ENCODE peak calls at places on chromosomes 3 and 15, in nine cellular contexts. J is C1 segment of cervical spinal cord; S is psoas muscle; U is substantia nigra; B is WTC11; N is ELR; O is HFF-Myc; W is activated naive CD8-positive, alpha-beta T cell treated with anti-CD3 and anti-CD28 coated beads, Interleukin-2, amount 10 ng/mL, durations not matched to agents 7 days and 5 days; Q is GM13977. H is an unnamed sample.

GRCh38 chr3:197031315-197032285 is 2.0 kb upstream of the MELTF start:
- DNase-seq in J (no peak), S (peak), U (no peak), B (no peak), N (peak), O (peak), W (no peak), Q (peak), H (peak)

GRCh38 chr3:123085293-123085949 is 18.6 kb downstream of the PDIA5 start:
- DNase-seq in J (no peak), S (no peak), U (no peak), B (no peak), N (no peak), O (no peak), W (no peak), Q (no peak), H (no peak)

GRCh38 chr3:13261908-13262307 is 158.2 kb downstream of the NUP210 start:
- DNase-seq in J (no peak), S (no peak), U (no peak), B (no peak), N (no peak), O (no peak), W (no peak), Q (no peak), H (no peak)

GRCh38 chr15:79339588-79340314 is 28.8 kb downstream of the TMED3 start:
- DNase-seq in J (peak), S (no peak), U (peak), B (no peak), N (peak), O (peak), W (no peak), Q (peak), H (peak)

GRCh38 chr15:47477253-47477652 is 240.1 kb upstream of the SEMA6D start:
- DNase-seq in J (no peak), S (no peak), U (no peak), B (no peak), N (no peak), O (no peak), W (no peak), Q (no peak), H (no peak)

GRCh38 chr3:50340404-50341329 is at the start of gene RASSF1:
- DNase-seq in J (peak), S (peak), U (peak), B (peak), N (peak), O (no peak), W (peak), Q (peak), H (no peak)

GRCh38 chr3:155807823-155808222 is 1.7 kb upstream of the C3orf33 start:
- DNase-seq in J (no peak), S (no peak), U (no peak), B (no peak), N (no peak), O (no peak), W (no peak), Q (no peak), H (no peak)

GRCh38 chr3:171349392-171349791 is 110.8 kb downstream of the TNIK start:
- DNase-seq in J (no peak), S (no peak), U (no peak), B (no peak), N (peak), O (no peak), W (no peak), Q (no peak), H (peak)

GRCh38 chr3:14289590-14290453 is 111.2 kb downstream of the LSM3 start:
- DNase-seq in J (no peak), S (no peak), U (no peak), B (no peak), N (peak), O (peak), W (no peak), Q (no peak), H (peak)

GRCh38 chr3:187919535-187919934 is 174.3 kb upstream of the BCL6 start:
- DNase-seq in J (no peak), S (no peak), U (no peak), B (no peak), N (no peak), O (no peak), W (no peak), Q (no peak), H (no peak)

GRCh38 chr3:61442696-61443095 is 118.7 kb upstream of the PTPRG start:
- DNase-seq in J (no peak), S (no peak), U (no peak), B (no peak), N (no peak), O (no peak), W (no peak), Q (no peak), H (no peak)

GRCh38 chr3:6803652-6804051 is 57.3 kb upstream of the GRM7 start:
- DNase-seq in J (no peak), S (no peak), U (no peak), B (no peak), N (no peak), O (no peak), W (no peak), Q (no peak), H (no peak)

GRCh38 chr3:145017959-145018358 is 1046.3 kb downstream of the DIPK2A start:
- DNase-seq in J (no peak), S (no peak), U (no peak), B (no peak), N (peak), O (no peak), W (no peak), Q (no peak), H (no peak)

GRCh38 chr15:95972136-95972553 is 358.4 kb upstream of the NR2F2 start:
- DNase-seq in J (no peak), S (no peak), U (no peak), B (no peak), N (peak), O (peak), W (no peak), Q (no peak), H (peak)

GRCh38 chr3:195260286-195260905 is 10.6 kb downstream of the XXYLT1 start:
- DNase-seq in J (peak), S (no peak), U (peak), B (peak), N (peak), O (no peak), W (no peak), Q (peak), H (no peak)

GRCh38 chr3:165040186-165040585 is 38.1 kb downstream of the SI start:
- DNase-seq in J (no peak), S (no peak), U (no peak), B (no peak), N (no peak), O (no peak), W (no peak), Q (no peak), H (no peak)

GRCh38 chr3:134373278-134373941 is 837 bp downstream of the AMOTL2 start:
- DNase-seq in J (peak), S (peak), U (peak), B (peak), N (peak), O (peak), W (no peak), Q (no peak), H (peak)

GRCh38 chr3:158701666-158702065 is 29.2 kb upstream of the LXN start:
- DNase-seq in J (no peak), S (no peak), U (no peak), B (no peak), N (peak), O (no peak), W (no peak), Q (no peak), H (no peak)

GRCh38 chr3:129749692-129750091 is 143.2 kb upstream of the PLXND1 start:
- DNase-seq in J (no peak), S (no peak), U (no peak), B (no peak), N (no peak), O (no peak), W (no peak), Q (peak), H (no peak)

GRCh38 chr3:112128843-112129727 is 4.0 kb downstream of the GCSAM start:
- DNase-seq in J (no peak), S (no peak), U (no peak), B (no peak), N (peak), O (no peak), W (no peak), Q (peak), H (peak)

GRCh38 chr3:156317457-156317856 is 197.1 kb downstream of the KCNAB1 start:
- DNase-seq in J (no peak), S (no peak), U (no peak), B (no peak), N (peak), O (peak), W (no peak), Q (no peak), H (peak)

GRCh38 chr3:73624363-73625123 is at the start of gene PDZRN3:
- DNase-seq in J (no peak), S (peak), U (peak), B (peak), N (peak), O (peak), W (peak), Q (no peak), H (peak)